ENCODE peak calls at places on chromosomes 4 and X, in nine cellular contexts. H, T, W, S, D, I, E, M and F are unnamed samples.

GRCh38 chr4:121692261-121692660 is 4.5 kb downstream of the ANXA5 start:
- DNase-seq in M (no peak), S (no peak), I (no peak), T (no peak), E (no peak), W (no peak), D (no peak), H (no peak), F (no peak)

GRCh38 chr4:41022116-41022515 is 192.2 kb downstream of the APBB2 start:
- DNase-seq in W (no peak), I (no peak), M (no peak), D (no peak), E (no peak), H (no peak), T (no peak), S (no peak), F (no peak)

GRCh38 chrX:105752334-105752733 is 70.0 kb upstream of the NRK start:
- DNase-seq in M (no peak), T (no peak), D (no peak), H (no peak), E (no peak), I (no peak), W (no peak), S (no peak), F (no peak)

GRCh38 chr4:39324897-39325613 is 41.1 kb downstream of the RFC1 start:
- DNase-seq in E (no peak), T (no peak), S (no peak), D (no peak), M (no peak), W (no peak), H (no peak), I (no peak), F (no peak)

GRCh38 chr4:38857354-38858096 is 908 bp upstream of the TLR6 start:
- DNase-seq in T (peak; percentile 42), D (no peak), S (no peak), I (peak; percentile 65), M (no peak), E (peak; percentile 27), H (no peak), W (peak; percentile 89), F (peak; percentile 87)

GRCh38 chr4:88244821-88245579 is 39.4 kb downstream of the PPM1K start:
- DNase-seq in I (peak; percentile 48), D (no peak), T (no peak), E (no peak), M (no peak), W (no peak), S (no peak), H (no peak), F (no peak)

GRCh38 chr4:82792912-82793649 is 5.5 kb downstream of the SCD5 start:
- DNase-seq in H (no peak), M (no peak), S (no peak), D (no peak), W (no peak), E (no peak), I (no peak), T (no peak), F (no peak)

GRCh38 chr4:13940921-13941320 is 313.4 kb upstream of the BOD1L1 start:
- DNase-seq in M (no peak), H (no peak), I (no peak), T (no peak), S (no peak), D (no peak), W (no peak), E (no peak), F (no peak)

GRCh38 chrX:79630033-79631009 is 263.2 kb upstream of the ITM2A start:
- DNase-seq in E (no peak), T (no peak), D (no peak), M (no peak), W (no peak), I (no peak), H (no peak), S (no peak), F (no peak)

GRCh38 chr4:167290684-167291083 is 56.4 kb upstream of the SPOCK3 start:
- DNase-seq in S (no peak), T (no peak), I (no peak), H (no peak), M (no peak), E (no peak), D (no peak), W (peak; percentile 63), F (no peak)

GRCh38 chrX:24498975-24499374 is 33.9 kb downstream of the PDK3 start:
- DNase-seq in D (no peak), H (no peak), I (no peak), E (no peak), T (no peak), M (no peak), W (peak; percentile 28), S (no peak), F (no peak)

GRCh38 chrX:2592279-2592678 is 91.5 kb upstream of the DHRSX start:
- DNase-seq in M (no peak), I (no peak), T (no peak), S (no peak), E (no peak), H (no peak), D (no peak), W (no peak), F (no peak)

DNA sequence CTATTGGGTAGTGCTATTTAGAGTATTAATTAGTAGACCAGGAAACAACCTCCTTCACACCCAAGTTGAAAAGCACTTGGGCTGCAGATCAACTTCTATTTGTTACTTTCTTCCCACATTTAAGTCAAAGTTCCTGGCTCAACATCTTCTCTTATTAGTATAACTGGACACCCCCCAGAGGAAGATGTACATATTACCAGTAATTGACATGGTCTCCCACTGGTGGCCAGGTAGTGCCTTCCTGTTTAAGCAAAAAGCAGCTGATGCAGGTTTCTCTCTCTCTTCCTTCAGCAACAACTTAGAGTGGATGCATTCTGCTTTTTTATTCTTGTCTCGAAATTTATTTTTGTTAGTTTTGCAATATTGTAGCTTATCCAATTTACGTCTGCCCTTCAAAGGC is 438.1 kb downstream of the GBA3 start:
- DNase-seq in H (no peak), W (no peak), T (no peak), E (no peak), M (no peak), I (no peak), S (no peak), D (no peak), F (no peak)
- TF ChIP-seq CTCF in H (no peak), W (no peak), T (no peak), E (no peak), M (no peak), I (no peak), S (no peak), D (no peak), F (no peak)

DNA sequence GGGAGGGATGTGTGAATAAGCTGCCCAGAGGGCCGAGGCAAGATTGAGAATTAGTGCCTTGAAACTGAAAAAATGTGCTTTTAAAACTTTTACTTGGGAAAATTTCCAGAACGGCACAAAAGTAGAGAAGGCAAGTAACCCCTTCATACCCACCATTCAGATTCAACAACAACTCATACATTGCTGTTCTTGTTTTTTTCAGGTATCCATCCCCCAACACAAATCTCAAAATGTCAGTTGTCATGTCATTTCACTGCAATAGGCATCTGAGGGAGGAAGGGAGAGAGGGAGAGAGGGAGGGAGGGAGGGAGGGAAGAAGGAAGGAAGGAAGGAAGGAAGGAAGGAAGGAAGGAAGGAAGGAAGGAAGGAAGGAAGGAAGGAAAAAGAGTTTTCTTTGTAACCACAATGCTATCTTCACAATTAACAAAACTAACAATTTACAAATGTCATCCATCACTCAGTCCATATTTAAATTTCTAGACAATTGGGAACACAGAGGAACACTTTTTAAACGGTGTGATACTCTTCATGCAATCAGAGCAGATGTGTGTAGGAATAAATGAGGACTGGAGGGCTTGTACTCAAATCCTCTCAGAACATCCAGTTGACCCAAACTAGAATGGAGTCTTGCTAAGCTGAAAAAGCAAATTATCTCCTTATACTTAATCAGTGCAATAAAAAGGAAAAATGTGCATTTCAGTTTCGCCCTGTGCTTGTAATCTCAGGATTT is 54.8 kb upstream of the ADGRG2 start:
- DNase-seq in E (no peak), T (no peak), H (no peak), M (no peak), D (no peak), S (no peak), I (no peak), W (no peak), F (no peak)
- TF ChIP-seq CTCF in E (no peak), T (no peak), H (no peak), M (no peak), D (no peak), S (no peak), I (no peak), W (no peak), F (no peak)

DNA sequence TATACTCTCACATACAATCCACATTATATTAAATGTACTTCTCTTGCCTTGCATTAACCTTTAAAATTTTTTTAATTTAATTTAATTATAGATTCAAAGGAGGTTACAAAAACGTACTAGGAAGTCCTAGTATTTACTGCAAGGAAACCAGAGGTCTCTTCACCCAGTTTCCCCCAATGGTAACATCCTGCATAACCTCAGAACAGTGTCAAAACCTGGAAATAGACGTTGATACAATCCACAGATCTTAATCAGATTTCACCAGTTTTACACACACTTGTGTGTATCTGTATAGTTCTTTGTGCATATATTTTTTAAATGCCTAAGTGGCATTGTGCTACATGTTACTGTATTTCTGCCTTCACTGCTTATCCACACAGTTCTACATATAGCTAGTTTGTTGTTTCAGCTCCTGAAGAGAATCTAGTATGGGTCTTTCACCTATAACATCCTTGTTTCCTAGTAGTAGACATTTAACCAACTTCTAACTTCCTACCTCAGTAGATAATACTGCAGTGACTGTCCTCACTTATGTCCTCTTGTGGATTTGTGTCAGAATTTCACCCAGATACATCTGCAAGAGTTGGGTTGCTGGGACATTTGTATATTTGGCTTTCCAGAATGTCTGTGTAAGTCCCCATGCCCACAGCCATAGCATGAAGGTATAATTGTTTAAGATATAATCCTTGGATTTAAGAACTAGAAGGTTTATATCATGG is 103.2 kb downstream of the NFKB1 start:
- DNase-seq in W (no peak), D (no peak), E (no peak), T (no peak), S (no peak), M (no peak), I (no peak), H (no peak), F (no peak)
- TF ChIP-seq CTCF in W (no peak), D (no peak), E (no peak), T (no peak), S (no peak), M (no peak), I (no peak), H (no peak), F (no peak)

GRCh38 chr4:5751073-5751917 is 40.3 kb downstream of the EVC start:
- DNase-seq in W (peak; percentile 97), I (no peak), M (no peak), H (no peak), S (peak; percentile 65), D (no peak), T (no peak), E (no peak), F (no peak)
- TF ChIP-seq CTCF in W (no peak), I (no peak), M (no peak), H (no peak), S (no peak), D (no peak), T (no peak), E (no peak), F (no peak)

GRCh38 chr4:136150046-136150445 is 1382.2 kb downstream of the PCDH18 start:
- DNase-seq in W (no peak), D (no peak), T (no peak), I (no peak), E (no peak), H (no peak), S (no peak), M (no peak), F (no peak)
- TF ChIP-seq CTCF in W (no peak), D (no peak), T (no peak), I (no peak), E (no peak), H (no peak), S (no peak), M (no peak), F (no peak)

GRCh38 chrX:94831364-94831763 is 1157.4 kb downstream of the FAM133A start:
- DNase-seq in H (no peak), E (no peak), I (no peak), W (peak; percentile 11), D (no peak), M (no peak), S (no peak), T (no peak), F (no peak)
- TF ChIP-seq CTCF in H (peak; percentile 73), E (no peak), I (no peak), W (peak; percentile 22), D (peak; percentile 20), M (no peak), S (peak; percentile 13), T (no peak), F (no peak)